ENCODE peak calls at places on chromosomes 5 and 9, in eight cellular contexts. One of them, this sample, is unnamed.

GRCh38 chr5:143968071-143968878 is 156.3 kb downstream of the HMHB1 start:
- DNase-seq in mesendoderm: peak; percentile 76
- DNase-seq in M059J: peak; percentile 79
- DNase-seq in stimulated activated naive CD8-positive, alpha-beta T cell treated with anti-CD3 and anti-CD28 coated beads, Interleukin-15, Interleukin-2, amounts not matched to agents 100 U/mL and 50 U/mL, for 24 hours: no peak
- DNase-seq in breast epithelium: no peak
- DNase-seq in activated T-cell treated with anti-CD3 and anti-CD28 coated beads, Interleukin-2, amount 50 U/mL, for 4 hours: no peak
- DNase-seq in occipital lobe: no peak
- DNase-seq in iPS-NIHi11: peak; percentile 21
- DNase-seq in this sample: no peak

GRCh38 chr5:171571663-171572062 is 152.2 kb downstream of the FGF18 start:
- DNase-seq in mesendoderm: no peak
- DNase-seq in stimulated activated naive CD8-positive, alpha-beta T cell treated with anti-CD3 and anti-CD28 coated beads, Interleukin-15, Interleukin-2, amounts not matched to agents 100 U/mL and 50 U/mL, for 24 hours: no peak
- DNase-seq in activated T-cell treated with anti-CD3 and anti-CD28 coated beads, Interleukin-2, amount 50 U/mL, for 4 hours: no peak
- DNase-seq in occipital lobe: no peak
- DNase-seq in breast epithelium: no peak
- DNase-seq in iPS-NIHi11: no peak
- DNase-seq in M059J: peak; percentile 83
- DNase-seq in this sample: no peak

GRCh38 chr9:133098871-133099270 is 22.2 kb downstream of the RALGDS start:
- DNase-seq in M059J: no peak
- DNase-seq in breast epithelium: no peak
- DNase-seq in iPS-NIHi11: no peak
- DNase-seq in mesendoderm: no peak
- DNase-seq in stimulated activated naive CD8-positive, alpha-beta T cell treated with anti-CD3 and anti-CD28 coated beads, Interleukin-15, Interleukin-2, amounts not matched to agents 100 U/mL and 50 U/mL, for 24 hours: no peak
- DNase-seq in activated T-cell treated with anti-CD3 and anti-CD28 coated beads, Interleukin-2, amount 50 U/mL, for 4 hours: no peak
- DNase-seq in occipital lobe: no peak
- DNase-seq in this sample: no peak

GRCh38 chr5:180825768-180826525 is 23.3 kb upstream of the MGAT1 start:
- DNase-seq in stimulated activated naive CD8-positive, alpha-beta T cell treated with anti-CD3 and anti-CD28 coated beads, Interleukin-15, Interleukin-2, amounts not matched to agents 100 U/mL and 50 U/mL, for 24 hours: no peak
- DNase-seq in breast epithelium: peak; percentile 64
- DNase-seq in mesendoderm: no peak
- DNase-seq in iPS-NIHi11: no peak
- DNase-seq in activated T-cell treated with anti-CD3 and anti-CD28 coated beads, Interleukin-2, amount 50 U/mL, for 4 hours: no peak
- DNase-seq in occipital lobe: no peak
- DNase-seq in M059J: peak; percentile 90
- DNase-seq in this sample: no peak

GRCh38 chr5:171264842-171265241 is 44.2 kb upstream of the TLX3 start:
- DNase-seq in occipital lobe: no peak
- DNase-seq in iPS-NIHi11: no peak
- DNase-seq in breast epithelium: no peak
- DNase-seq in mesendoderm: no peak
- DNase-seq in activated T-cell treated with anti-CD3 and anti-CD28 coated beads, Interleukin-2, amount 50 U/mL, for 4 hours: no peak
- DNase-seq in M059J: no peak
- DNase-seq in stimulated activated naive CD8-positive, alpha-beta T cell treated with anti-CD3 and anti-CD28 coated beads, Interleukin-15, Interleukin-2, amounts not matched to agents 100 U/mL and 50 U/mL, for 24 hours: no peak
- DNase-seq in this sample: no peak

GRCh38 chr9:71646131-71646530 is 122.2 kb downstream of the CEMIP2 start:
- DNase-seq in mesendoderm: no peak
- DNase-seq in stimulated activated naive CD8-positive, alpha-beta T cell treated with anti-CD3 and anti-CD28 coated beads, Interleukin-15, Interleukin-2, amounts not matched to agents 100 U/mL and 50 U/mL, for 24 hours: no peak
- DNase-seq in activated T-cell treated with anti-CD3 and anti-CD28 coated beads, Interleukin-2, amount 50 U/mL, for 4 hours: no peak
- DNase-seq in M059J: no peak
- DNase-seq in occipital lobe: no peak
- DNase-seq in breast epithelium: no peak
- DNase-seq in iPS-NIHi11: no peak
- DNase-seq in this sample: no peak

GRCh38 chr5:116557669-116558271 is 16.9 kb downstream of the SEMA6A start:
- DNase-seq in breast epithelium: no peak
- DNase-seq in activated T-cell treated with anti-CD3 and anti-CD28 coated beads, Interleukin-2, amount 50 U/mL, for 4 hours: no peak
- DNase-seq in stimulated activated naive CD8-positive, alpha-beta T cell treated with anti-CD3 and anti-CD28 coated beads, Interleukin-15, Interleukin-2, amounts not matched to agents 100 U/mL and 50 U/mL, for 24 hours: no peak
- DNase-seq in occipital lobe: no peak
- DNase-seq in M059J: no peak
- DNase-seq in mesendoderm: peak; percentile 66
- DNase-seq in iPS-NIHi11: no peak
- DNase-seq in this sample: no peak

GRCh38 chr5:119451561-119451960 is 736 bp upstream of the HSD17B4 start:
- DNase-seq in breast epithelium: no peak
- DNase-seq in M059J: no peak
- DNase-seq in iPS-NIHi11: no peak
- DNase-seq in mesendoderm: no peak
- DNase-seq in occipital lobe: no peak
- DNase-seq in activated T-cell treated with anti-CD3 and anti-CD28 coated beads, Interleukin-2, amount 50 U/mL, for 4 hours: no peak
- DNase-seq in stimulated activated naive CD8-positive, alpha-beta T cell treated with anti-CD3 and anti-CD28 coated beads, Interleukin-15, Interleukin-2, amounts not matched to agents 100 U/mL and 50 U/mL, for 24 hours: no peak
- DNase-seq in this sample: no peak

GRCh38 chr5:35856186-35857003 is at the start of gene IL7R:
- DNase-seq in iPS-NIHi11: no peak
- DNase-seq in stimulated activated naive CD8-positive, alpha-beta T cell treated with anti-CD3 and anti-CD28 coated beads, Interleukin-15, Interleukin-2, amounts not matched to agents 100 U/mL and 50 U/mL, for 24 hours: no peak
- DNase-seq in M059J: peak; percentile 81
- DNase-seq in activated T-cell treated with anti-CD3 and anti-CD28 coated beads, Interleukin-2, amount 50 U/mL, for 4 hours: no peak
- DNase-seq in occipital lobe: no peak
- DNase-seq in mesendoderm: no peak
- DNase-seq in breast epithelium: no peak
- DNase-seq in this sample: no peak

GRCh38 chr9:110748251-110748893 is 79.8 kb downstream of the MUSK start:
- DNase-seq in occipital lobe: no peak
- DNase-seq in M059J: peak; percentile 92
- DNase-seq in mesendoderm: no peak
- DNase-seq in stimulated activated naive CD8-positive, alpha-beta T cell treated with anti-CD3 and anti-CD28 coated beads, Interleukin-15, Interleukin-2, amounts not matched to agents 100 U/mL and 50 U/mL, for 24 hours: no peak
- DNase-seq in breast epithelium: no peak
- DNase-seq in activated T-cell treated with anti-CD3 and anti-CD28 coated beads, Interleukin-2, amount 50 U/mL, for 4 hours: no peak
- DNase-seq in iPS-NIHi11: no peak
- DNase-seq in this sample: no peak

GRCh38 chr5:59065551-59065950 is 482.7 kb downstream of the RAB3C start:
- DNase-seq in iPS-NIHi11: no peak
- DNase-seq in breast epithelium: no peak
- DNase-seq in activated T-cell treated with anti-CD3 and anti-CD28 coated beads, Interleukin-2, amount 50 U/mL, for 4 hours: no peak
- DNase-seq in mesendoderm: no peak
- DNase-seq in M059J: peak; percentile 42
- DNase-seq in stimulated activated naive CD8-positive, alpha-beta T cell treated with anti-CD3 and anti-CD28 coated beads, Interleukin-15, Interleukin-2, amounts not matched to agents 100 U/mL and 50 U/mL, for 24 hours: no peak
- DNase-seq in occipital lobe: no peak
- DNase-seq in this sample: no peak

GRCh38 chr5:64451551-64451950 is 54.3 kb upstream of the RGS7BP start:
- DNase-seq in occipital lobe: no peak
- DNase-seq in stimulated activated naive CD8-positive, alpha-beta T cell treated with anti-CD3 and anti-CD28 coated beads, Interleukin-15, Interleukin-2, amounts not matched to agents 100 U/mL and 50 U/mL, for 24 hours: no peak
- DNase-seq in activated T-cell treated with anti-CD3 and anti-CD28 coated beads, Interleukin-2, amount 50 U/mL, for 4 hours: no peak
- DNase-seq in mesendoderm: peak; percentile 41
- DNase-seq in iPS-NIHi11: peak; percentile 15
- DNase-seq in breast epithelium: no peak
- DNase-seq in M059J: no peak
- DNase-seq in this sample: no peak

GRCh38 chr5:78537821-78538220 is 110.8 kb downstream of the LHFPL2 start:
- DNase-seq in mesendoderm: peak; percentile 71
- DNase-seq in occipital lobe: no peak
- DNase-seq in activated T-cell treated with anti-CD3 and anti-CD28 coated beads, Interleukin-2, amount 50 U/mL, for 4 hours: no peak
- DNase-seq in breast epithelium: no peak
- DNase-seq in iPS-NIHi11: peak; percentile 41
- DNase-seq in M059J: no peak
- DNase-seq in stimulated activated naive CD8-positive, alpha-beta T cell treated with anti-CD3 and anti-CD28 coated beads, Interleukin-15, Interleukin-2, amounts not matched to agents 100 U/mL and 50 U/mL, for 24 hours: no peak
- DNase-seq in this sample: peak; percentile 24

GRCh38 chr9:134690946-134691694 is 49.5 kb downstream of the COL5A1 start:
- DNase-seq in activated T-cell treated with anti-CD3 and anti-CD28 coated beads, Interleukin-2, amount 50 U/mL, for 4 hours: no peak
- DNase-seq in M059J: no peak
- DNase-seq in stimulated activated naive CD8-positive, alpha-beta T cell treated with anti-CD3 and anti-CD28 coated beads, Interleukin-15, Interleukin-2, amounts not matched to agents 100 U/mL and 50 U/mL, for 24 hours: no peak
- DNase-seq in iPS-NIHi11: no peak
- DNase-seq in breast epithelium: no peak
- DNase-seq in mesendoderm: no peak
- DNase-seq in occipital lobe: no peak
- DNase-seq in this sample: no peak

GRCh38 chr5:37272564-37272963 is 23.4 kb upstream of the CPLANE1 start:
- DNase-seq in occipital lobe: no peak
- DNase-seq in M059J: peak; percentile 74
- DNase-seq in activated T-cell treated with anti-CD3 and anti-CD28 coated beads, Interleukin-2, amount 50 U/mL, for 4 hours: no peak
- DNase-seq in mesendoderm: peak; percentile 87
- DNase-seq in iPS-NIHi11: peak; percentile 51
- DNase-seq in stimulated activated naive CD8-positive, alpha-beta T cell treated with anti-CD3 and anti-CD28 coated beads, Interleukin-15, Interleukin-2, amounts not matched to agents 100 U/mL and 50 U/mL, for 24 hours: no peak
- DNase-seq in breast epithelium: no peak
- DNase-seq in this sample: peak; percentile 17